ENCODE peak calls at places on chromosomes 4 and X, in nine cellular contexts. X is fibroblast of gingiva; M is psoas muscle; F is amygdala; Q is fibroblast of the aortic adventitia; C is activated T-helper 1 cell treated with anti-CD3 and anti-CD28 coated beads, Interleukin-12 subunit alpha, Interleukin-12 subunit beta, Interleukin-2, Interleukin-4 antibody, amounts not matched to agents 30 ng/mL and 10 ng/mL and 1 ng/mL, durations not matched to agents 14 hours and 24 hours and 36 hours; V is anterior cingulate cortex; P is HepG2; Z is activated T-cell treated with anti-CD3 and anti-CD28 coated beads, Interleukin-2, amount 50 U/mL, for 4 hours. S is an unnamed sample.

GRCh38 chrX:18173494-18174180 is 47.0 kb downstream of the BEND2 start:
- DNase-seq in X (no peak), M (peak), F (no peak), Q (no peak), C (no peak), V (no peak), P (no peak), Z (no peak), S (no peak)

GRCh38 chr4:38983756-38984647 is 48.2 kb downstream of the TMEM156 start:
- DNase-seq in X (peak), M (no peak), F (no peak), Q (peak), C (no peak), V (no peak), P (peak), Z (no peak), S (no peak)

GRCh38 chrX:133495464-133496391 is 80.4 kb upstream of the GPC4 start:
- DNase-seq in X (peak), M (peak), F (no peak), Q (peak), C (no peak), V (peak), P (no peak), Z (no peak), S (no peak)

GRCh38 chrX:13485167-13485566 is 84.2 kb upstream of the EGFL6 start:
- DNase-seq in X (no peak), M (no peak), F (no peak), Q (no peak), C (no peak), V (no peak), P (no peak), Z (no peak), S (no peak)

GRCh38 chr4:54238389-54238788 is 9.3 kb downstream of the PDGFRA start:
- DNase-seq in X (no peak), M (no peak), F (no peak), Q (no peak), C (no peak), V (no peak), P (no peak), Z (no peak), S (no peak)

GRCh38 chrX:115344885-115345653 is 55.6 kb downstream of the LUZP4 start:
- DNase-seq in X (peak), M (peak), F (peak), Q (peak), C (no peak), V (peak), P (peak), Z (no peak), S (no peak)

GRCh38 chr4:56739104-56739777 is 58.1 kb upstream of the HOPX start:
- DNase-seq in X (peak), M (no peak), F (no peak), Q (no peak), C (no peak), V (no peak), P (no peak), Z (no peak), S (peak)

GRCh38 chr4:11367371-11367770 is 61.3 kb downstream of the HS3ST1 start:
- DNase-seq in X (no peak), M (peak), F (no peak), Q (peak), C (no peak), V (peak), P (no peak), Z (no peak), S (no peak)

GRCh38 chr4:108135549-108136209 is 33.1 kb downstream of the LEF1 start:
- DNase-seq in X (no peak), M (no peak), F (no peak), Q (no peak), C (no peak), V (no peak), P (no peak), Z (no peak), S (no peak)

GRCh38 chr4:7388627-7389026 is 46.1 kb downstream of the PSAPL1 start:
- DNase-seq in X (no peak), M (no peak), F (no peak), Q (no peak), C (no peak), V (no peak), P (no peak), Z (no peak), S (no peak)

GRCh38 chr4:87838207-87838606 is 5.4 kb downstream of the MEPE start:
- DNase-seq in X (no peak), M (no peak), F (no peak), Q (no peak), C (no peak), V (no peak), P (no peak), Z (no peak), S (no peak)

GRCh38 chr4:26746742-26747351 is 113.8 kb upstream of the STIM2 start:
- DNase-seq in X (no peak), M (no peak), F (no peak), Q (no peak), C (peak), V (no peak), P (no peak), Z (no peak), S (no peak)

GRCh38 chrX:95721011-95721410 is 963.6 kb upstream of the DIAPH2 start:
- DNase-seq in X (no peak), M (no peak), F (no peak), Q (no peak), C (no peak), V (no peak), P (no peak), Z (no peak), S (no peak)

GRCh38 chr4:53193111-53193510 is 172.8 kb downstream of the SCFD2 start:
- DNase-seq in X (no peak), M (no peak), F (no peak), Q (peak), C (no peak), V (no peak), P (no peak), Z (no peak), S (no peak)

GRCh38 chr4:6226506-6226905 is 26.2 kb upstream of the JAKMIP1 start:
- DNase-seq in X (no peak), M (no peak), F (no peak), Q (no peak), C (no peak), V (no peak), P (no peak), Z (no peak), S (no peak)

GRCh38 chr4:183201331-183201730 is 102.3 kb downstream of the WWC2 start:
- DNase-seq in X (peak), M (no peak), F (no peak), Q (peak), C (no peak), V (no peak), P (no peak), Z (no peak), S (no peak)

GRCh38 chrX:46626566-46626965 is 53.0 kb downstream of the CHST7 start:
- DNase-seq in X (no peak), M (no peak), F (no peak), Q (no peak), C (no peak), V (no peak), P (no peak), Z (no peak), S (peak)

GRCh38 chrX:68877606-68878005 is 48.8 kb downstream of the EFNB1 start:
- DNase-seq in X (no peak), M (no peak), F (no peak), Q (no peak), C (no peak), V (no peak), P (no peak), Z (no peak), S (no peak)

GRCh38 chr4:2301806-2302205 is 39.9 kb upstream of the MXD4 start:
- DNase-seq in X (no peak), M (no peak), F (no peak), Q (no peak), C (no peak), V (no peak), P (no peak), Z (no peak), S (no peak)

GRCh38 chr4:17884063-17884462 is 73.3 kb downstream of the NCAPG start:
- DNase-seq in X (peak), M (no peak), F (no peak), Q (peak), C (no peak), V (no peak), P (no peak), Z (no peak), S (no peak)

GRCh38 chr4:159227378-159227777 is 124.5 kb downstream of the RAPGEF2 start:
- DNase-seq in X (no peak), M (no peak), F (no peak), Q (no peak), C (no peak), V (no peak), P (no peak), Z (no peak), S (no peak)

GRCh38 chr4:2480649-2481048 is 11.7 kb downstream of the RNF4 start:
- DNase-seq in X (no peak), M (no peak), F (no peak), Q (no peak), C (no peak), V (no peak), P (no peak), Z (no peak), S (no peak)

GRCh38 chr4:53313510-53313909 is 52.4 kb downstream of the SCFD2 start:
- DNase-seq in X (peak), M (no peak), F (no peak), Q (peak), C (no peak), V (peak), P (peak), Z (no peak), S (no peak)

GRCh38 chrX:129797251-129797906 is 17.6 kb downstream of the SASH3 start:
- DNase-seq in X (no peak), M (no peak), F (no peak), Q (no peak), C (no peak), V (no peak), P (no peak), Z (no peak), S (no peak)

GRCh38 chrX:131840799-131841495 is 182.2 kb upstream of the STK26 start:
- DNase-seq in X (no peak), M (no peak), F (no peak), Q (no peak), C (no peak), V (no peak), P (no peak), Z (no peak), S (no peak)

GRCh38 chr4:122118243-122118642 is 33.9 kb upstream of the BLTP1 start:
- DNase-seq in X (no peak), M (no peak), F (no peak), Q (no peak), C (no peak), V (no peak), P (no peak), Z (no peak), S (no peak)

GRCh38 chr4:39066371-39066770 is 4.3 kb downstream of the KLHL5 start:
- DNase-seq in X (no peak), M (no peak), F (no peak), Q (no peak), C (no peak), V (no peak), P (no peak), Z (no peak), S (no peak)

GRCh38 chr4:153362184-153362583 is 17.7 kb downstream of the MND1 start:
- DNase-seq in X (no peak), M (no peak), F (no peak), Q (peak), C (no peak), V (no peak), P (no peak), Z (no peak), S (no peak)

GRCh38 chr4:102402223-102402622 is 56.9 kb upstream of the SLC39A8 start:
- DNase-seq in X (no peak), M (no peak), F (no peak), Q (no peak), C (no peak), V (no peak), P (no peak), Z (no peak), S (no peak)

GRCh38 chr4:78704981-78705757 is 71.0 kb upstream of the BMP2K start:
- DNase-seq in X (peak), M (no peak), F (no peak), Q (peak), C (no peak), V (no peak), P (peak), Z (no peak), S (no peak)

GRCh38 chr4:55396305-55397023 is 707 bp downstream of the TMEM165 start:
- DNase-seq in X (peak), M (peak), F (no peak), Q (peak), C (no peak), V (no peak), P (peak), Z (peak), S (peak)